ENCODE peak calls at places on chromosomes 16 and 17, in eight cellular contexts. One of them, this sample, is unnamed.
A peak's percentile ranks its signal among the peaks of the same experiment; 100 is the strongest.

GRCh38 chr16:68005786-68006286 is 6.6 kb upstream of the DPEP2 start:
- DNase-seq in lower leg skin: no peak
- DNase-seq in thoracic aorta: no peak
- DNase-seq in DMS153: no peak
- DNase-seq in SK-MEL-5: peak; percentile 28
- DNase-seq in Daoy: no peak
- DNase-seq in fibroblast of the conjunctiva: no peak
- DNase-seq in naive thymus-derived CD8-positive, alpha-beta T cell: peak; percentile 62
- DNase-seq in this sample: peak; percentile 43

GRCh38 chr16:79317521-79317920 is 283.0 kb downstream of the MAF start:
- DNase-seq in lower leg skin: no peak
- DNase-seq in thoracic aorta: no peak
- DNase-seq in DMS153: no peak
- DNase-seq in SK-MEL-5: no peak
- DNase-seq in Daoy: no peak
- DNase-seq in fibroblast of the conjunctiva: no peak
- DNase-seq in naive thymus-derived CD8-positive, alpha-beta T cell: no peak
- DNase-seq in this sample: no peak

GRCh38 chr17:8753976-8754440 is 4.3 kb downstream of the SPDYE4 start:
- DNase-seq in lower leg skin: no peak
- DNase-seq in thoracic aorta: no peak
- DNase-seq in DMS153: no peak
- DNase-seq in SK-MEL-5: peak; percentile 65
- DNase-seq in Daoy: no peak
- DNase-seq in fibroblast of the conjunctiva: peak; percentile 3
- DNase-seq in naive thymus-derived CD8-positive, alpha-beta T cell: no peak
- DNase-seq in this sample: peak; percentile 27

GRCh38 chr17:15456972-15457722 is 10.3 kb downstream of the CDRT4 start:
- DNase-seq in lower leg skin: peak; percentile 92
- DNase-seq in thoracic aorta: no peak
- DNase-seq in DMS153: no peak
- DNase-seq in SK-MEL-5: peak; percentile 74
- DNase-seq in Daoy: peak; percentile 76
- DNase-seq in fibroblast of the conjunctiva: peak; percentile 92
- DNase-seq in naive thymus-derived CD8-positive, alpha-beta T cell: no peak
- DNase-seq in this sample: no peak

GRCh38 chr17:14784997-14785696 is 480.0 kb downstream of the PMP22 start:
- DNase-seq in lower leg skin: no peak
- DNase-seq in thoracic aorta: no peak
- DNase-seq in DMS153: no peak
- DNase-seq in SK-MEL-5: no peak
- DNase-seq in Daoy: no peak
- DNase-seq in fibroblast of the conjunctiva: no peak
- DNase-seq in naive thymus-derived CD8-positive, alpha-beta T cell: no peak
- DNase-seq in this sample: peak; percentile 15

GRCh38 chr17:32446949-32447348 is 2.6 kb downstream of the PSMD11 start:
- DNase-seq in lower leg skin: no peak
- DNase-seq in thoracic aorta: no peak
- DNase-seq in DMS153: no peak
- DNase-seq in SK-MEL-5: no peak
- DNase-seq in Daoy: no peak
- DNase-seq in fibroblast of the conjunctiva: no peak
- DNase-seq in naive thymus-derived CD8-positive, alpha-beta T cell: no peak
- DNase-seq in this sample: no peak

GRCh38 chr16:51151951-51152663 is 1.0 kb upstream of the SALL1 start:
- DNase-seq in lower leg skin: peak; percentile 65
- DNase-seq in thoracic aorta: no peak
- DNase-seq in DMS153: peak; percentile 83
- DNase-seq in SK-MEL-5: peak; percentile 1
- DNase-seq in Daoy: peak; percentile 89
- DNase-seq in fibroblast of the conjunctiva: peak; percentile 54
- DNase-seq in naive thymus-derived CD8-positive, alpha-beta T cell: no peak
- DNase-seq in this sample: no peak

GRCh38 chr16:27195068-27195741 is 8.1 kb upstream of the KDM8 start:
- DNase-seq in lower leg skin: no peak
- DNase-seq in thoracic aorta: no peak
- DNase-seq in DMS153: no peak
- DNase-seq in SK-MEL-5: no peak
- DNase-seq in Daoy: no peak
- DNase-seq in fibroblast of the conjunctiva: no peak
- DNase-seq in naive thymus-derived CD8-positive, alpha-beta T cell: no peak
- DNase-seq in this sample: no peak

GRCh38 chr17:44492706-44493272 is 10.4 kb downstream of the GPATCH8 start:
- DNase-seq in lower leg skin: no peak
- DNase-seq in thoracic aorta: no peak
- DNase-seq in DMS153: no peak
- DNase-seq in SK-MEL-5: no peak
- DNase-seq in Daoy: no peak
- DNase-seq in fibroblast of the conjunctiva: no peak
- DNase-seq in naive thymus-derived CD8-positive, alpha-beta T cell: no peak
- DNase-seq in this sample: no peak

GRCh38 chr16:9053006-9053601 is 38.3 kb upstream of the HAPSTR1 start:
- DNase-seq in lower leg skin: no peak
- DNase-seq in thoracic aorta: peak; percentile 20
- DNase-seq in DMS153: no peak
- DNase-seq in SK-MEL-5: peak; percentile 94
- DNase-seq in Daoy: peak; percentile 80
- DNase-seq in fibroblast of the conjunctiva: peak; percentile 45
- DNase-seq in naive thymus-derived CD8-positive, alpha-beta T cell: no peak
- DNase-seq in this sample: no peak

GRCh38 chr17:69539781-69540319 is 125.4 kb downstream of the MAP2K6 start:
- DNase-seq in lower leg skin: no peak
- DNase-seq in thoracic aorta: no peak
- DNase-seq in DMS153: peak; percentile 70
- DNase-seq in SK-MEL-5: no peak
- DNase-seq in Daoy: peak; percentile 75
- DNase-seq in fibroblast of the conjunctiva: peak; percentile 8
- DNase-seq in naive thymus-derived CD8-positive, alpha-beta T cell: no peak
- DNase-seq in this sample: no peak

GRCh38 chr17:69474171-69474831 is 59.8 kb downstream of the MAP2K6 start:
- DNase-seq in lower leg skin: no peak
- DNase-seq in thoracic aorta: no peak
- DNase-seq in DMS153: no peak
- DNase-seq in SK-MEL-5: no peak
- DNase-seq in Daoy: no peak
- DNase-seq in fibroblast of the conjunctiva: no peak
- DNase-seq in naive thymus-derived CD8-positive, alpha-beta T cell: no peak
- DNase-seq in this sample: no peak

GRCh38 chr17:81902653-81903414 is 796 bp downstream of the NPB start:
- DNase-seq in lower leg skin: no peak
- DNase-seq in thoracic aorta: no peak
- DNase-seq in DMS153: no peak
- DNase-seq in SK-MEL-5: no peak
- DNase-seq in Daoy: no peak
- DNase-seq in fibroblast of the conjunctiva: no peak
- DNase-seq in naive thymus-derived CD8-positive, alpha-beta T cell: no peak
- DNase-seq in this sample: no peak

GRCh38 chr17:49224198-49224996 is 6.2 kb downstream of the PHOSPHO1 start:
- DNase-seq in lower leg skin: peak; percentile 88
- DNase-seq in thoracic aorta: no peak
- DNase-seq in DMS153: no peak
- DNase-seq in SK-MEL-5: no peak
- DNase-seq in Daoy: no peak
- DNase-seq in fibroblast of the conjunctiva: no peak
- DNase-seq in naive thymus-derived CD8-positive, alpha-beta T cell: peak; percentile 37
- DNase-seq in this sample: peak; percentile 9

GRCh38 chr16:64311241-64311640 is 810.6 kb downstream of the CDH11 start:
- DNase-seq in lower leg skin: no peak
- DNase-seq in thoracic aorta: no peak
- DNase-seq in DMS153: no peak
- DNase-seq in SK-MEL-5: no peak
- DNase-seq in Daoy: peak; percentile 2
- DNase-seq in fibroblast of the conjunctiva: no peak
- DNase-seq in naive thymus-derived CD8-positive, alpha-beta T cell: no peak
- DNase-seq in this sample: no peak

GRCh38 chr16:67304006-67304405 is 22.5 kb downstream of the KCTD19 start:
- DNase-seq in lower leg skin: peak; percentile 29
- DNase-seq in thoracic aorta: no peak
- DNase-seq in DMS153: no peak
- DNase-seq in SK-MEL-5: no peak
- DNase-seq in Daoy: no peak
- DNase-seq in fibroblast of the conjunctiva: no peak
- DNase-seq in naive thymus-derived CD8-positive, alpha-beta T cell: no peak
- DNase-seq in this sample: no peak

GRCh38 chr16:68275611-68276191 is 11.4 kb downstream of the SLC7A6 start:
- DNase-seq in lower leg skin: no peak
- DNase-seq in thoracic aorta: no peak
- DNase-seq in DMS153: peak; percentile 66
- DNase-seq in SK-MEL-5: no peak
- DNase-seq in Daoy: no peak
- DNase-seq in fibroblast of the conjunctiva: no peak
- DNase-seq in naive thymus-derived CD8-positive, alpha-beta T cell: no peak
- DNase-seq in this sample: peak; percentile 80

GRCh38 chr17:77736721-77737120 is 221.8 kb upstream of the TNRC6C start:
- DNase-seq in lower leg skin: peak; percentile 77
- DNase-seq in thoracic aorta: no peak
- DNase-seq in DMS153: no peak
- DNase-seq in SK-MEL-5: no peak
- DNase-seq in Daoy: no peak
- DNase-seq in fibroblast of the conjunctiva: no peak
- DNase-seq in naive thymus-derived CD8-positive, alpha-beta T cell: no peak
- DNase-seq in this sample: no peak

GRCh38 chr17:20948984-20949777 is 93.6 kb downstream of the USP22 start:
- DNase-seq in lower leg skin: no peak
- DNase-seq in thoracic aorta: no peak
- DNase-seq in DMS153: no peak
- DNase-seq in SK-MEL-5: no peak
- DNase-seq in Daoy: no peak
- DNase-seq in fibroblast of the conjunctiva: no peak
- DNase-seq in naive thymus-derived CD8-positive, alpha-beta T cell: no peak
- DNase-seq in this sample: no peak